ENCODE peak calls at places on chromosomes 3 and 15, in four cellular contexts. T, F, K and V are unnamed samples.

GRCh38 chr3:186929186-186929585 is 1.1 kb upstream of the ST6GAL1 start:
- DNase-seq in F (no peak), T (no peak), K (no peak), V (no peak)

GRCh38 chr3:124951511-124952390 is 17.2 kb upstream of the MUC13 start:
- DNase-seq in F (no peak), K (no peak), T (no peak), V (no peak)

GRCh38 chr3:11757441-11757875 is 89.2 kb downstream of the TAMM41 start:
- DNase-seq in T (no peak), K (no peak), F (no peak), V (no peak)

GRCh38 chr3:152176241-152176640 is 92.5 kb upstream of the MBNL1 start:
- DNase-seq in F (no peak), K (no peak), T (no peak), V (no peak)

GRCh38 chr3:57164606-57165573 is at the start of gene IL17RD:
- DNase-seq in K (peak; percentile 96), T (peak; percentile 37), F (peak; percentile 88), V (peak; percentile 94)

GRCh38 chr15:29712149-29712885 is 110.0 kb downstream of the TJP1 start:
- DNase-seq in K (no peak), F (no peak), T (no peak), V (no peak)

GRCh38 chr3:13801361-13802214 is 78.3 kb downstream of the WNT7A start:
- DNase-seq in K (no peak), T (no peak), F (no peak), V (no peak)

GRCh38 chr15:85379403-85380131 is 836 bp upstream of the AKAP13 start:
- DNase-seq in K (peak; percentile 28), F (no peak), T (no peak), V (no peak)

GRCh38 chr15:82898961-82899360 is 53.6 kb downstream of the HOMER2 start:
- DNase-seq in T (no peak), K (no peak), F (no peak), V (no peak)

GRCh38 chr3:13546667-13547171 is 2.2 kb upstream of the FBLN2 start:
- DNase-seq in T (no peak), F (no peak), K (no peak), V (peak; percentile 73)

GRCh38 chr3:59480486-59480995 is 430.7 kb upstream of the CFAP20DC start:
- DNase-seq in K (no peak), T (no peak), F (no peak), V (no peak)

GRCh38 chr3:169146112-169146665 is 517.3 kb downstream of the MECOM start:
- DNase-seq in T (no peak), F (peak; percentile 57), K (peak; percentile 74), V (peak; percentile 79)

GRCh38 chr3:152471814-152472605 is 203.3 kb downstream of the MBNL1 start:
- DNase-seq in F (peak; percentile 54), K (peak; percentile 79), T (peak; percentile 52), V (peak; percentile 58)

GRCh38 chr15:47383102-47383501 is 334.2 kb upstream of the SEMA6D start:
- DNase-seq in T (no peak), F (no peak), K (no peak), V (no peak)

GRCh38 chr3:36827133-36827532 is 62.8 kb upstream of the DCLK3 start:
- DNase-seq in K (no peak), T (no peak), F (no peak), V (no peak)

GRCh38 chr3:16429086-16429485 is 84.4 kb downstream of the RFTN1 start:
- DNase-seq in K (no peak), T (no peak), F (no peak), V (no peak)

GRCh38 chr3:131361464-131362421 is 19.8 kb upstream of the NUDT16 start:
- DNase-seq in K (peak; percentile 98), F (peak; percentile 96), T (no peak), V (peak; percentile 84)
- TF ChIP-seq CREB1 in K (peak; percentile 68), F (peak; percentile 60), T (no peak), V (no peak)

GRCh38 chr3:111212511-111212910 is 140.9 kb downstream of the NECTIN3 start:
- DNase-seq in F (no peak), K (no peak), T (no peak), V (no peak)

GRCh38 chr3:111215481-111215880 is 143.9 kb downstream of the NECTIN3 start:
- DNase-seq in K (no peak), F (no peak), T (no peak), V (no peak)

GRCh38 chr3:111210866-111211564 is 139.4 kb downstream of the NECTIN3 start:
- DNase-seq in K (peak; percentile 12), T (no peak), F (no peak), V (no peak)

DNA sequence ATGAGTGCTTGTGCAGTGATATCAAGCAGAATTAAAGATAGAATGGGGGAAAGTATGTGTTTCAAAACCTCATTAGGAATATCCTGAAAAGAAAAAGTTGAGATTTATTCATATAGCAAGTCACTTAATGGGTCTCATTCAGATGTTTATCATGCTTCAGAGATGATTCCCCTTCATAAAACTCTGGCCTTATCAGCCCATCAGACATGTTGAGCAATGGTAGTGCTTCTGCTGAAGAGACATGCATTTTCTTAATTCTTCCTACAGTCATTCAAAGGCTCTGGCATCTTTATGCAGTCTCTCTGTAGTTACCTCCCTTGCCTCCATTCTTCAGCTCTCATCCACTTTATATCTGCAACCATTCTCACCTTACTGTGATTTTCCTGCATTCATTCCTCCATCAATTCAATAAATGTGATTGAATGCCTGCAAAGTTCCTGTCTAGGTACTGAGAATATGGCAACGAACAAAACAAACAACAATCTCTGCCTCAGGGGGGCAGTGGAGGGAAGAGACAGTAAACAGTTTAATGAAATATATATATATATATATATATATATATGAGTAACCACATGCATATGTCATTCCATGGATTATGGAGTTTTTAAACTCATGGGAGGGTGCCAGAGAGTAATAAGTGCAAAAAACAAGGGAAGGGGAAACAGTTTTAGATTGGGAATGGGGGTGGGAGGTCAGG is 138.5 kb downstream of the NECTIN3 start:
- DNase-seq in F (no peak), K (peak; percentile 5), T (no peak), V (no peak)
- TF ChIP-seq CREB1 in F (no peak), K (no peak), T (no peak), V (no peak)

DNA sequence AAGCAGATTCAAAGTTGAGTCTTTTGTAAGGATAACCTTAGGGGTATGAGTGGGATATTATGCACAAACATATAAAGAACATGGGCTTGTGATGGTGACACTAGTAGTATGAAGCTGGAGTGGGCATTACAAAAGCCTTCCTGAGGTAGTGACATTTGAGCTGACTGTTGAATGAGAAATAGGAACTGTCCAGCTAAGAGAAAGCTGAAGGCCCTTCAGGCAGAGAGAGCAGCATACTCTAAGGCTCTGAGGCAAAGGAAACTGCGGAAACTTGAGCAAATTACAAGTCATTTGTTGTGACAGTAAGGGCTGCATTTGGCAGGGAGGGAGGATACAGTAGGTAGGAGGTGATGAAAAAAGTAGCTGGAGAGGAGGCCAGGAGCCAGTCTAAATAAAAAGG is 190.7 kb upstream of the CD96 start:
- DNase-seq in T (no peak), F (no peak), K (no peak), V (no peak)
- TF ChIP-seq CREB1 in T (no peak), F (no peak), K (no peak), V (no peak)

GRCh38 chr15:68436680-68437079 is 4.7 kb upstream of the ITGA11 start:
- DNase-seq in F (no peak), K (no peak), T (no peak), V (no peak)

GRCh38 chr15:68442041-68442440 is 10.1 kb upstream of the ITGA11 start:
- DNase-seq in T (no peak), K (no peak), F (no peak), V (no peak)

GRCh38 chr15:68439506-68439905 is 7.5 kb upstream of the ITGA11 start:
- DNase-seq in T (no peak), K (no peak), F (no peak), V (no peak)

GRCh38 chr15:68441045-68441743 is 9.2 kb upstream of the ITGA11 start:
- DNase-seq in T (no peak), F (no peak), K (no peak), V (no peak)

GRCh38 chr15:68440136-68440535 is 8.2 kb upstream of the ITGA11 start:
- DNase-seq in T (no peak), K (no peak), F (no peak), V (no peak)
- TF ChIP-seq CREB1 in T (no peak), K (no peak), F (no peak), V (no peak)

GRCh38 chr3:32109256-32109655 is 2.8 kb downstream of the GPD1L start:
- DNase-seq in F (peak; percentile 19), K (peak; percentile 21), T (no peak), V (no peak)
- TF ChIP-seq CREB1 in F (no peak), K (no peak), T (no peak), V (no peak)